ENCODE peak calls at places on chromosome 14, in four cellular contexts. One of them, this sample, is unnamed.

GRCh38 chr14:101889366-101889765 is 75.0 kb upstream of the DYNC1H1 start:
- DNase-seq in sigmoid colon: peak
- DNase-seq in left ventricle myocardium inferior: no peak
- DNase-seq in AG10803: no peak
- DNase-seq in this sample: no peak

GRCh38 chr14:22226381-22226780 is 362.6 kb downstream of the DAD1 start:
- DNase-seq in sigmoid colon: no peak
- DNase-seq in left ventricle myocardium inferior: no peak
- DNase-seq in AG10803: no peak
- DNase-seq in this sample: no peak

GRCh38 chr14:50038398-50039119 is 77.8 kb downstream of the VCPKMT start:
- DNase-seq in left ventricle myocardium inferior: no peak
- DNase-seq in sigmoid colon: no peak
- DNase-seq in AG10803: peak
- DNase-seq in this sample: peak

GRCh38 chr14:58731465-58732330 is 93.9 kb downstream of the DACT1 start:
- DNase-seq in AG10803: peak
- DNase-seq in sigmoid colon: no peak
- DNase-seq in left ventricle myocardium inferior: no peak
- DNase-seq in this sample: peak

GRCh38 chr14:76473381-76474263 is 97.7 kb downstream of the ESRRB start:
- DNase-seq in left ventricle myocardium inferior: peak
- DNase-seq in AG10803: no peak
- DNase-seq in sigmoid colon: no peak
- DNase-seq in this sample: no peak

GRCh38 chr14:55454264-55455151 is 14.1 kb upstream of the TBPL2 start:
- DNase-seq in sigmoid colon: peak
- DNase-seq in left ventricle myocardium inferior: no peak
- DNase-seq in AG10803: peak
- DNase-seq in this sample: peak

GRCh38 chr14:55846852-55847471 is 267.0 kb downstream of the KTN1 start:
- DNase-seq in sigmoid colon: peak
- DNase-seq in AG10803: peak
- DNase-seq in left ventricle myocardium inferior: no peak
- DNase-seq in this sample: peak

GRCh38 chr14:87894920-87895319 is 98.1 kb downstream of the GALC start:
- DNase-seq in AG10803: no peak
- DNase-seq in left ventricle myocardium inferior: no peak
- DNase-seq in sigmoid colon: no peak
- DNase-seq in this sample: no peak

GRCh38 chr14:101564819-101565698 is 3.8 kb downstream of the DIO3 start:
- DNase-seq in sigmoid colon: no peak
- DNase-seq in AG10803: no peak
- DNase-seq in left ventricle myocardium inferior: no peak
- DNase-seq in this sample: no peak

GRCh38 chr14:95413289-95414215 is 93.8 kb upstream of the CLMN start:
- DNase-seq in AG10803: no peak
- DNase-seq in left ventricle myocardium inferior: no peak
- DNase-seq in sigmoid colon: no peak
- DNase-seq in this sample: peak

GRCh38 chr14:24051789-24052655 is at the start of gene CARMIL3:
- DNase-seq in sigmoid colon: peak
- DNase-seq in left ventricle myocardium inferior: peak
- DNase-seq in AG10803: peak
- DNase-seq in this sample: peak

GRCh38 chr14:81400852-81401251 is 728 bp upstream of the STON2 start:
- DNase-seq in sigmoid colon: peak
- DNase-seq in left ventricle myocardium inferior: no peak
- DNase-seq in AG10803: peak
- DNase-seq in this sample: peak

GRCh38 chr14:96705422-96706092 is 91.6 kb upstream of the VRK1 start:
- DNase-seq in sigmoid colon: no peak
- DNase-seq in AG10803: no peak
- DNase-seq in left ventricle myocardium inferior: no peak
- DNase-seq in this sample: no peak

GRCh38 chr14:104171029-104171697 is 32.8 kb downstream of the KIF26A start:
- DNase-seq in left ventricle myocardium inferior: no peak
- DNase-seq in sigmoid colon: no peak
- DNase-seq in AG10803: no peak
- DNase-seq in this sample: no peak

GRCh38 chr14:97420211-97420610 is 623.0 kb downstream of the VRK1 start:
- DNase-seq in left ventricle myocardium inferior: no peak
- DNase-seq in sigmoid colon: no peak
- DNase-seq in AG10803: no peak
- DNase-seq in this sample: no peak

GRCh38 chr14:97931273-97931672 is 1134.1 kb downstream of the VRK1 start:
- DNase-seq in left ventricle myocardium inferior: no peak
- DNase-seq in sigmoid colon: no peak
- DNase-seq in AG10803: no peak
- DNase-seq in this sample: no peak

GRCh38 chr14:61581955-61582615 is 113.2 kb upstream of the HIF1A start:
- DNase-seq in left ventricle myocardium inferior: no peak
- DNase-seq in sigmoid colon: no peak
- DNase-seq in AG10803: peak
- DNase-seq in this sample: no peak

GRCh38 chr14:58752782-58753181 is 115.0 kb downstream of the DACT1 start:
- DNase-seq in left ventricle myocardium inferior: peak
- DNase-seq in AG10803: no peak
- DNase-seq in sigmoid colon: peak
- DNase-seq in this sample: peak

GRCh38 chr14:35384386-35385041 is 20.0 kb downstream of the NFKBIA start:
- DNase-seq in left ventricle myocardium inferior: peak
- DNase-seq in sigmoid colon: peak
- DNase-seq in AG10803: peak
- DNase-seq in this sample: peak

GRCh38 chr14:102258136-102258535 is 46.8 kb downstream of the MOK start:
- DNase-seq in left ventricle myocardium inferior: no peak
- DNase-seq in AG10803: no peak
- DNase-seq in sigmoid colon: peak
- DNase-seq in this sample: no peak

GRCh38 chr14:74518221-74518620 is 24.7 kb downstream of the ISCA2 start:
- DNase-seq in sigmoid colon: peak
- DNase-seq in AG10803: no peak
- DNase-seq in left ventricle myocardium inferior: no peak
- DNase-seq in this sample: no peak

GRCh38 chr14:90111895-90112534 is 50.2 kb downstream of the KCNK13 start:
- DNase-seq in AG10803: peak
- DNase-seq in left ventricle myocardium inferior: no peak
- DNase-seq in sigmoid colon: no peak
- DNase-seq in this sample: peak

GRCh38 chr14:72607386-72608125 is 286.3 kb downstream of the DPF3 start:
- DNase-seq in AG10803: peak
- DNase-seq in left ventricle myocardium inferior: no peak
- DNase-seq in sigmoid colon: no peak
- DNase-seq in this sample: no peak

GRCh38 chr14:24921903-24922302 is 128.0 kb downstream of the STXBP6 start:
- DNase-seq in sigmoid colon: no peak
- DNase-seq in left ventricle myocardium inferior: no peak
- DNase-seq in AG10803: peak
- DNase-seq in this sample: peak

GRCh38 chr14:77026930-77027537 is 1.5 kb downstream of the IRF2BPL start:
- DNase-seq in sigmoid colon: peak
- DNase-seq in left ventricle myocardium inferior: peak
- DNase-seq in AG10803: peak
- DNase-seq in this sample: no peak

GRCh38 chr14:63996016-63996415 is 143.2 kb downstream of the SYNE2 start:
- DNase-seq in sigmoid colon: no peak
- DNase-seq in left ventricle myocardium inferior: no peak
- DNase-seq in AG10803: no peak
- DNase-seq in this sample: peak

GRCh38 chr14:63995285-63995684 is 142.5 kb downstream of the SYNE2 start:
- DNase-seq in sigmoid colon: no peak
- DNase-seq in left ventricle myocardium inferior: no peak
- DNase-seq in AG10803: no peak
- DNase-seq in this sample: no peak

GRCh38 chr14:63991833-63992232 is 139.0 kb downstream of the SYNE2 start:
- DNase-seq in left ventricle myocardium inferior: no peak
- DNase-seq in AG10803: no peak
- DNase-seq in sigmoid colon: no peak
- DNase-seq in this sample: no peak

GRCh38 chr14:63992858-63993257 is 140.1 kb downstream of the SYNE2 start:
- DNase-seq in sigmoid colon: no peak
- DNase-seq in left ventricle myocardium inferior: no peak
- DNase-seq in AG10803: no peak
- DNase-seq in this sample: no peak

GRCh38 chr14:63993992-63994391 is 141.2 kb downstream of the SYNE2 start:
- DNase-seq in left ventricle myocardium inferior: no peak
- DNase-seq in AG10803: no peak
- DNase-seq in sigmoid colon: no peak
- DNase-seq in this sample: no peak
- TF ChIP-seq CTCF in left ventricle myocardium inferior: peak
- TF ChIP-seq CTCF in AG10803: peak
- TF ChIP-seq CTCF in sigmoid colon: no peak
- TF ChIP-seq CTCF in this sample: peak

DNA sequence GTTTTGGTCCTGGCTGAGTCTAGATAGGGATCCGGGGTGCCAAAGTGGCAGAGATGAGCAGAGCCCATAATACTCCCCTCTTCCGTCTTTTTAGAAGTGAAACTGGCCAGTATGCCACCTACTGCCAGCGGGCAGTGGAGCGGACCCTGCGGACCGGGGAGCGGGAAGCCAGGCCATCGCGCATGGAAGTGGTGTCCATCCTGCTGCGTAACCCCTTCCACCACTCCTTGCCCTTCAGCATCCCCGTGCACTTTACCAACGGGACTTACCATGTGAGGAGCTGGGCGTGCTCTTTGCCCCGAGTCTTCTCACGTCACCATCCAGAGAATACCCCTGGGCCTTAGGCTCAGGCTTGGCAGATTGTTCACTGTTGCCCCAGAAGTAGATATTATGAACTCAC is 21.0 kb downstream of the PIGH start:
- DNase-seq in AG10803: no peak
- DNase-seq in left ventricle myocardium inferior: no peak
- DNase-seq in sigmoid colon: peak
- DNase-seq in this sample: no peak
- H3K4me3 ChIP-seq in AG10803: no peak
- H3K4me3 ChIP-seq in left ventricle myocardium inferior: no peak
- H3K4me3 ChIP-seq in sigmoid colon: no peak
- H3K4me3 ChIP-seq in this sample: no peak

GRCh38 chr14:65412881-65413738 is 580 bp downstream of the FUT8 start:
- DNase-seq in sigmoid colon: peak
- DNase-seq in AG10803: peak
- DNase-seq in left ventricle myocardium inferior: peak
- DNase-seq in this sample: peak
- TF ChIP-seq CTCF in sigmoid colon: no peak
- TF ChIP-seq CTCF in AG10803: peak
- TF ChIP-seq CTCF in left ventricle myocardium inferior: no peak
- TF ChIP-seq CTCF in this sample: no peak

DNA sequence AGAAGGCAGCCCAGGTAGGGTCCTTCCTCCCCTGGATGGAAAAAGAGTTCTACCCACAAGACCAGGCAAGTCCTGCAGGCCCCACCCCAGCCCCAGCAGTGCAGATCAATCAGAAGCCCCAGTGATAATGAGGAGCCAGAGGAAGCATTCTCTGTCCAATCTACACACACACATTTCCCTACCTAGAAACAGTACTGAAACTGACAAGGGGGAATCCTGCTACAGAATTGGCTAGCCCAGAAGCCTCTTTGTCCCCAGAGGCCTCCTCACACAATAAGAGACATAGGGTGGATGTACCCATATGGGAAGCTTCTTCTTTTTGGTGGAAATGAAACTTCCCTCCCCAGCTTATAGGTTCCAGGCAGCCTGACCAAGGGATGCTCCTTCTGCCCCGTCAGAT is 9.9 kb downstream of the FSCB start:
- DNase-seq in left ventricle myocardium inferior: no peak
- DNase-seq in AG10803: no peak
- DNase-seq in sigmoid colon: no peak
- DNase-seq in this sample: no peak
- H3K4me3 ChIP-seq in left ventricle myocardium inferior: no peak
- H3K4me3 ChIP-seq in AG10803: no peak
- H3K4me3 ChIP-seq in sigmoid colon: no peak
- H3K4me3 ChIP-seq in this sample: no peak

DNA sequence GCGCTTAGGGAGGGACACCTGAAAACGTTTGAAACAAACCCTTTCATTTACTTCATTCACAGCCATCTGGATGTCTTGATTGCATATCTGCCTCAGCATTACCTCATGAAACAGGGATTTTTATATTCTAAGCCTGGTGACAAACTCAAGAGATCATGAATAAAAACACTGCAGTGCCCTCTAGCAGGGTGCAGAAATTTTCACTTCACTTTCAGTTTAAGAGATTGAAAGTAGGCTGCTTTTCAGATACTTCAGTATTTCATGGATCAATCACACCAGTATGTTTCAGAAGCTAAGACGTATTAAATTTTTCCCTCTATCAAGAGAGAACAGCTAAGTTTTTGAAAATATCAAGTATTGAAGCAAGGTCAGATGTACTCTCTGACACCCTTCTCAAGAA is 467.8 kb downstream of the MDGA2 start:
- DNase-seq in AG10803: no peak
- DNase-seq in left ventricle myocardium inferior: no peak
- DNase-seq in sigmoid colon: no peak
- DNase-seq in this sample: no peak
- TF ChIP-seq CTCF in AG10803: no peak
- TF ChIP-seq CTCF in left ventricle myocardium inferior: no peak
- TF ChIP-seq CTCF in sigmoid colon: no peak
- TF ChIP-seq CTCF in this sample: peak

This sample was measured in foreskin fibroblast.